ENCODE peak calls at places on chromosome 12, in ten cellular contexts. A is IMR-90, C is heart left ventricle, G is ovary, N is HCT116, K is RWPE1, I is endodermal cell, Z is WERI-Rb-1, V is OCI-LY7, M is HL-60. T is an unnamed sample.

GRCh38 chr12:101021911-101022388 is 188.1 kb downstream of the SLC5A8 start:
- DNase-seq in C (no peak), Z (no peak), M (peak), A (peak), N (peak), G (no peak), K (peak), I (no peak), V (no peak), T (peak)

GRCh38 chr12:30023186-30023585 is 239.4 kb upstream of the TMTC1 start:
- DNase-seq in A (peak), C (no peak), V (no peak), Z (no peak), G (no peak), M (no peak), I (no peak), N (no peak), K (no peak), T (no peak)

GRCh38 chr12:99153283-99153682 is 494.3 kb upstream of the GARIN6 start:
- DNase-seq in I (no peak), K (no peak), N (no peak), A (no peak), V (no peak), C (no peak), G (no peak), Z (no peak), M (no peak), T (no peak)

GRCh38 chr12:108565976-108566375 is 3.6 kb downstream of the ISCU start:
- DNase-seq in K (peak), C (peak), V (peak), M (peak), G (peak), N (peak), Z (no peak), I (peak), A (peak), T (peak)

GRCh38 chr12:19130224-19131019 is 889 bp downstream of the PLEKHA5 start:
- DNase-seq in N (no peak), C (peak), I (peak), K (peak), Z (peak), G (peak), V (no peak), A (no peak), M (peak), T (no peak)

GRCh38 chr12:79690156-79690605 is 583 bp downstream of the PAWR start:
- DNase-seq in M (no peak), C (peak), Z (peak), G (peak), A (peak), I (no peak), V (no peak), K (no peak), N (no peak), T (no peak)

GRCh38 chr12:116434155-116435065 is 124.8 kb upstream of the MAP1LC3B2 start:
- DNase-seq in V (no peak), M (peak), K (peak), I (peak), N (peak), C (peak), A (peak), G (peak), Z (peak), T (no peak)

GRCh38 chr12:132374821-132375445 is 45.5 kb upstream of the GALNT9 start:
- DNase-seq in M (no peak), I (no peak), N (no peak), K (no peak), V (no peak), G (no peak), A (no peak), C (peak), Z (no peak), T (no peak)

GRCh38 chr12:116466536-116466935 is 92.6 kb upstream of the MAP1LC3B2 start:
- DNase-seq in N (no peak), Z (peak), K (no peak), C (no peak), V (no peak), A (peak), G (no peak), M (no peak), I (no peak), T (no peak)

GRCh38 chr12:64840949-64841717 is 16.7 kb downstream of the TBC1D30 start:
- DNase-seq in I (peak), A (no peak), V (no peak), Z (no peak), C (no peak), K (no peak), M (no peak), G (no peak), N (no peak), T (no peak)

GRCh38 chr12:122411537-122411936 is 10.9 kb downstream of the CLIP1 start:
- DNase-seq in Z (no peak), A (no peak), G (no peak), V (no peak), C (no peak), I (no peak), K (no peak), M (no peak), N (no peak), T (no peak)
- H3K27ac ChIP-seq in Z (no peak), A (no peak), G (no peak), V (no peak), C (no peak), I (no peak), K (no peak), M (no peak), N (no peak), T (no peak)

GRCh38 chr12:49901986-49902385 is 1.7 kb downstream of the FAIM2 start:
- DNase-seq in K (no peak), N (no peak), V (no peak), Z (no peak), G (no peak), C (peak), A (no peak), I (no peak), M (no peak), T (no peak)

GRCh38 chr12:49904601-49905000 is 901 bp upstream of the FAIM2 start:
- DNase-seq in A (no peak), K (no peak), V (no peak), C (peak), G (no peak), I (no peak), N (no peak), M (no peak), Z (no peak), T (no peak)

GRCh38 chr12:49903351-49903699 is 375 bp downstream of the FAIM2 start:
- DNase-seq in I (no peak), C (no peak), Z (no peak), A (no peak), N (no peak), M (no peak), G (no peak), V (no peak), K (no peak), T (no peak)

GRCh38 chr12:49902399-49903350 is 1.0 kb downstream of the FAIM2 start:
- DNase-seq in K (no peak), N (no peak), G (no peak), I (peak), Z (no peak), V (no peak), A (no peak), C (peak), M (no peak), T (no peak)

GRCh38 chr12:49903700-49904423 is at the start of gene FAIM2:
- DNase-seq in C (peak), G (peak), A (peak), K (no peak), N (no peak), I (peak), Z (no peak), M (peak), V (no peak), T (no peak)
- H3K27ac ChIP-seq in C (peak), G (no peak), A (peak), K (no peak), N (no peak), I (peak), Z (no peak), M (no peak), V (no peak), T (no peak)

DNA sequence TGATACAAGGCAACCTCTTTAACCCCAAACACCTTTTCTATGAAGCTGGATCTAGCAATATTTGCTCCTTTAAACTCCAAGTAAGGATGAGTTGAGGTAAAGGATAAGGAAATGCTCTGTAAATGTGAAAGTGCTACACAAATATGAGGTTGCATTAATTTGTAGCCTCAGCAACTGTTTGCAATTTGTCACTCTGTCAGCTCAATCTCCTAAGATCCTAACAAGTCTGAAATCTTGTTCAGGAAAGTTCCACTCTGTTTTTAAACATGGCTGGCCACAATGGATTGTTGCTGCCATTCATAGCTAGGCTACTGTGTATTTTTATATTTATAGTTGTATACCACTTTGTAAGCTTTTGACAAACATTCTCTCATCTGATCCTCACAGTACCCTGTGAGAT is 51.3 kb downstream of the SCN8A start:
- DNase-seq in V (no peak), I (no peak), N (no peak), G (no peak), K (no peak), Z (no peak), A (no peak), M (no peak), C (no peak), T (no peak)
- H3K27ac ChIP-seq in V (no peak), I (no peak), N (no peak), G (no peak), K (no peak), Z (no peak), A (no peak), M (no peak), C (no peak), T (no peak)

DNA sequence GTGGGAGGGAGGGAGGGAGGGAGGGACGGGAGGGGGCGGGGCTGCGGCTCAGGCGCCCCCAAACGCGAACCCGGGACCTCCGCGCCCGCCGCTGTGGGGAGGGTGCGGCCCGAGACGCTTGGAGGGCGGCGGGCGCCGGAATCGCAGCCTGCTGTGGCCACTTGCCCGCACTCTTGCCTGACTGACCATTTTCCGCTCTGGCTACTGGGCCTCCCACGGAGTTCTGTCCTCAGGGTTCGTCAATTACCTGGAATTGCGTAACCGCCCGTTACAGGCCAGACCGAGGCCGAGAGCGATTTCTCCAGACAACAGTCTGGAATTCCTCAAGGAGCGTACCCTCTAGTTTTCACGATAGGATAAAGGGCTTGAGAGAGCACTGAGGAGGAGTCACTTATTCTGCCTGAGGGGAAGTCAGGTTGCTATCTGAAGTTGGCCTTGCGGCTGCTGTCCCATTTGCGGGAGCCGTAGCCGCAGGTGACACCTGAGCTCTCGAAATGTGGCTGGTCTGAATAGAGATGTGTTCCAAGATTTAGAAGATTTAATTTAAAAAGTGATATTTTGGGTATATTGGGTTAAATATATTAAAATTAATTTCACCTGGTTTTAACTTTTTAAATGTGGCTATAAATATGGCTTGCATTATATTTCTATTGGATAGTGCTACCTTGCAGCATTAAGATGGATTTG is 446 bp upstream of the ZNF641 start:
- DNase-seq in Z (no peak), G (peak), I (no peak), M (peak), C (peak), N (peak), V (no peak), K (peak), A (peak), T (no peak)
- H3K27ac ChIP-seq in Z (peak), G (peak), I (peak), M (peak), C (peak), N (peak), V (no peak), K (peak), A (peak), T (peak)

DNA sequence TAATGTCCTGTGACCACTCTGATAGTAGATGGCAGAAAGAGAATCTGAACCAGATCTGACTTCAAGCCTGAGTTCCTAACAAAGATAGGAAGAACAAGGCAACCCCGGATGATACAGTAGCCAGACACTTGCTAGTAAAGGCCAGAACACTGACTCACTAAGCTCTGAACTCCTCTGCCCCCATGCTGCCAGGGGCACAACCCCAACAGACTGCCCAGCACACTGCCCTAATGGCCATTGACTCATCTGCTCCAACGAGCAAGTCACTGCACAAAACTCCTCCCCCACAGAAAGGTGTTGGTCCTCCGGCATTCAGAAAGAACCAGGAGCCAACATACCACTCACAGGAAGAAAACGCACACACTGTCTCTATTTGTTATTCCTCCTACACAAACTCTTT is 179.6 kb upstream of the NUDT4 start:
- DNase-seq in V (no peak), C (no peak), M (no peak), K (peak), N (peak), A (peak), Z (no peak), I (no peak), G (no peak), T (no peak)
- H3K27ac ChIP-seq in V (no peak), C (no peak), M (no peak), K (no peak), N (no peak), A (no peak), Z (no peak), I (no peak), G (no peak), T (peak)

GRCh38 chr12:52086366-52086765 is 6.9 kb downstream of the SMIM41 start:
- DNase-seq in C (no peak), K (no peak), A (peak), G (no peak), M (no peak), I (no peak), Z (no peak), V (no peak), N (no peak), T (no peak)

GRCh38 chr12:52086944-52087835 is 7.7 kb downstream of the SMIM41 start:
- DNase-seq in I (no peak), G (no peak), V (no peak), C (no peak), A (no peak), N (no peak), Z (no peak), M (no peak), K (no peak), T (no peak)

GRCh38 chr12:52084491-52085231 is 5.2 kb downstream of the SMIM41 start:
- DNase-seq in I (peak), M (no peak), Z (no peak), C (no peak), V (no peak), N (no peak), G (no peak), A (no peak), K (no peak), T (no peak)

GRCh38 chr12:52083638-52083996 is 4.1 kb downstream of the SMIM41 start:
- DNase-seq in Z (no peak), C (no peak), M (no peak), K (no peak), N (no peak), A (no peak), V (no peak), I (no peak), G (no peak), T (no peak)

DNA sequence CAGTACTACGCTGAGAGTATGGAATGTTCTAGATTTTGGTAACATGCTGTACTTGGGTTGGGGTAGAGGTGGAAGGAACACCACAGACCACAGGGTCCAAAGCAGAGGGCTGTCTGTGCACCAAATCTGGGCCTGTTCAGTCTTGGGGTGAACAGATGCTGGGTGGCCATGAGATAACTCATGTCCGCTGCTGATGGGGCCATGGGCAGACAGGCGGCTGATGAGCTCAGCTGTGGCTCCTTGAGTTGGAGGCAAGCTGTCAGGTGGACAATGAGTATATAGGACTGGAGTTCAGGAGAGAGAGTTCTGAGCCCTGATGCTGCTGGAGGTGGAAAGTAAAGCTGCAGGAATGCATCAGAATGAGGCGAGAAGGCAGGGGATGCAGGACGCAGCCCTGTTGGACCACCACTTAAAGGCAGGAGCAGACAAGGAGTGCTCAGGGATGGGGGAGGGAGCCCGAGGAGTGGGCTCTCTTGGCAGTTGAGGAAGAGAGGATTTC is 6.2 kb downstream of the SMIM41 start:
- DNase-seq in Z (no peak), I (no peak), K (no peak), A (no peak), G (no peak), N (no peak), C (no peak), M (no peak), V (no peak), T (no peak)
- H3K27ac ChIP-seq in Z (no peak), I (no peak), K (no peak), A (no peak), G (no peak), N (no peak), C (no peak), M (no peak), V (no peak), T (no peak)